ENCODE peak calls at places on chromosomes 4 and X, in ten cellular contexts. A is K562, N is stomach, J is H1, Q is HCT116, U is breast epithelium, X is vagina, B is esophagus muscularis mucosa, M is suprapubic skin, E is upper lobe of left lung. L is an unnamed sample.

GRCh38 chrX:9466115-9466495 is 1.2 kb downstream of the TBL1X start:
- DNase-seq in A (no peak), N (peak), J (peak), Q (no peak), U (no peak), X (no peak), B (no peak), M (peak), E (peak), L (peak)

GRCh38 chr4:152936446-152937279 is 540 bp downstream of the FHDC1 start:
- DNase-seq in A (peak), N (peak), J (peak), Q (no peak), U (peak), X (no peak), B (no peak), M (no peak), E (no peak), L (peak)

GRCh38 chrX:150897371-150898319 is 823 bp downstream of the CD99L2 start:
- DNase-seq in A (no peak), N (peak), J (peak), Q (no peak), U (no peak), X (no peak), B (no peak), M (no peak), E (peak), L (no peak)

GRCh38 chr4:167232805-167233522 is 1.3 kb downstream of the SPOCK3 start:
- DNase-seq in A (no peak), N (no peak), J (peak), Q (no peak), U (no peak), X (no peak), B (no peak), M (no peak), E (no peak), L (no peak)

GRCh38 chrX:49842603-49843002 is 13.5 kb downstream of the PAGE4 start:
- DNase-seq in A (peak), N (no peak), J (no peak), Q (no peak), U (no peak), X (no peak), B (no peak), M (no peak), E (no peak), L (no peak)

GRCh38 chr4:57499786-57500185 is 389.6 kb upstream of the IGFBP7 start:
- DNase-seq in A (no peak), N (no peak), J (no peak), Q (no peak), U (no peak), X (no peak), B (no peak), M (no peak), E (no peak), L (no peak)

GRCh38 chr4:112552668-112553067 is 36.7 kb upstream of the NEUROG2 start:
- DNase-seq in A (no peak), N (no peak), J (no peak), Q (peak), U (no peak), X (no peak), B (no peak), M (no peak), E (no peak), L (no peak)

GRCh38 chr4:159027535-159027934 is 75.3 kb upstream of the RAPGEF2 start:
- DNase-seq in A (no peak), N (no peak), J (no peak), Q (no peak), U (no peak), X (no peak), B (no peak), M (no peak), E (no peak), L (no peak)

GRCh38 chr4:15003891-15004700 is 1.8 kb downstream of the CPEB2 start:
- DNase-seq in A (peak), N (peak), J (peak), Q (no peak), U (no peak), X (no peak), B (no peak), M (peak), E (peak), L (peak)

GRCh38 chr4:146643812-146644401 is 5.2 kb downstream of the POU4F2 start:
- DNase-seq in A (no peak), N (no peak), J (no peak), Q (no peak), U (no peak), X (no peak), B (no peak), M (no peak), E (no peak), L (no peak)

GRCh38 chr4:184177271-184177670 is 40.4 kb downstream of the ENPP6 start:
- DNase-seq in A (no peak), N (no peak), J (no peak), Q (no peak), U (no peak), X (no peak), B (no peak), M (no peak), E (no peak), L (no peak)

GRCh38 chrX:67558267-67558666 is 14.4 kb downstream of the AR start:
- DNase-seq in A (no peak), N (no peak), J (no peak), Q (no peak), U (no peak), X (no peak), B (no peak), M (no peak), E (no peak), L (no peak)

GRCh38 chr4:164481306-164482091 is 272.4 kb upstream of the SMIM31 start:
- DNase-seq in A (no peak), N (no peak), J (no peak), Q (no peak), U (no peak), X (no peak), B (no peak), M (no peak), E (no peak), L (no peak)

GRCh38 chrX:140710710-140711109 is 1.2 kb downstream of the LINC00632 start:
- DNase-seq in A (no peak), N (no peak), J (no peak), Q (no peak), U (no peak), X (no peak), B (no peak), M (no peak), E (no peak), L (no peak)

GRCh38 chr4:96126227-96126626 is 286.3 kb downstream of the PDHA2 start:
- DNase-seq in A (no peak), N (no peak), J (no peak), Q (no peak), U (no peak), X (no peak), B (no peak), M (no peak), E (no peak), L (peak)

GRCh38 chr4:14168919-14169318 is 541.4 kb upstream of the BOD1L1 start:
- DNase-seq in A (no peak), N (peak), J (no peak), Q (no peak), U (no peak), X (no peak), B (no peak), M (no peak), E (peak), L (no peak)

GRCh38 chr4:166003811-166004210 is 130.8 kb downstream of the TLL1 start:
- DNase-seq in A (no peak), N (no peak), J (no peak), Q (no peak), U (no peak), X (no peak), B (no peak), M (no peak), E (no peak), L (no peak)

GRCh38 chrX:120740072-120740471 is 110.2 kb upstream of the C1GALT1C1 start:
- DNase-seq in A (no peak), N (no peak), J (no peak), Q (no peak), U (no peak), X (no peak), B (no peak), M (no peak), E (no peak), L (no peak)

GRCh38 chr4:86816463-86817107 is 32.6 kb downstream of the SLC10A6 start:
- DNase-seq in A (no peak), N (no peak), J (no peak), Q (no peak), U (no peak), X (no peak), B (no peak), M (peak), E (no peak), L (no peak)

GRCh38 chr4:124199755-124200154 is 512.8 kb downstream of the ANKRD50 start:
- DNase-seq in A (no peak), N (no peak), J (no peak), Q (no peak), U (no peak), X (no peak), B (no peak), M (no peak), E (no peak), L (no peak)

GRCh38 chrX:41449615-41450014 is 2.5 kb downstream of the NYX start:
- DNase-seq in A (no peak), N (no peak), J (no peak), Q (no peak), U (no peak), X (no peak), B (no peak), M (no peak), E (no peak), L (no peak)

GRCh38 chr4:140833280-140833679 is 77.1 kb upstream of the TBC1D9 start:
- DNase-seq in A (no peak), N (no peak), J (no peak), Q (no peak), U (no peak), X (no peak), B (no peak), M (no peak), E (peak), L (no peak)

GRCh38 chr4:23770011-23770410 is 119.8 kb downstream of the PPARGC1A start:
- DNase-seq in A (no peak), N (no peak), J (no peak), Q (no peak), U (no peak), X (no peak), B (no peak), M (no peak), E (no peak), L (no peak)

GRCh38 chr4:7007944-7008343 is 35.2 kb upstream of the TADA2B start:
- DNase-seq in A (peak), N (no peak), J (no peak), Q (no peak), U (no peak), X (no peak), B (no peak), M (no peak), E (no peak), L (no peak)

GRCh38 chr4:75511841-75512240 is 2.4 kb downstream of the RCHY1 start:
- DNase-seq in A (no peak), N (no peak), J (no peak), Q (no peak), U (no peak), X (no peak), B (no peak), M (no peak), E (no peak), L (no peak)

GRCh38 chr4:169185133-169185956 is 85.4 kb downstream of the SH3RF1 start:
- DNase-seq in A (no peak), N (no peak), J (no peak), Q (no peak), U (no peak), X (no peak), B (no peak), M (no peak), E (peak), L (no peak)

GRCh38 chr4:42341518-42342026 is 55.7 kb upstream of the SHISA3 start:
- DNase-seq in A (no peak), N (no peak), J (no peak), Q (no peak), U (no peak), X (no peak), B (no peak), M (no peak), E (no peak), L (no peak)

GRCh38 chr4:23856630-23857029 is 33.2 kb downstream of the PPARGC1A start:
- DNase-seq in A (no peak), N (peak), J (no peak), Q (no peak), U (no peak), X (no peak), B (no peak), M (no peak), E (peak), L (no peak)

DNA sequence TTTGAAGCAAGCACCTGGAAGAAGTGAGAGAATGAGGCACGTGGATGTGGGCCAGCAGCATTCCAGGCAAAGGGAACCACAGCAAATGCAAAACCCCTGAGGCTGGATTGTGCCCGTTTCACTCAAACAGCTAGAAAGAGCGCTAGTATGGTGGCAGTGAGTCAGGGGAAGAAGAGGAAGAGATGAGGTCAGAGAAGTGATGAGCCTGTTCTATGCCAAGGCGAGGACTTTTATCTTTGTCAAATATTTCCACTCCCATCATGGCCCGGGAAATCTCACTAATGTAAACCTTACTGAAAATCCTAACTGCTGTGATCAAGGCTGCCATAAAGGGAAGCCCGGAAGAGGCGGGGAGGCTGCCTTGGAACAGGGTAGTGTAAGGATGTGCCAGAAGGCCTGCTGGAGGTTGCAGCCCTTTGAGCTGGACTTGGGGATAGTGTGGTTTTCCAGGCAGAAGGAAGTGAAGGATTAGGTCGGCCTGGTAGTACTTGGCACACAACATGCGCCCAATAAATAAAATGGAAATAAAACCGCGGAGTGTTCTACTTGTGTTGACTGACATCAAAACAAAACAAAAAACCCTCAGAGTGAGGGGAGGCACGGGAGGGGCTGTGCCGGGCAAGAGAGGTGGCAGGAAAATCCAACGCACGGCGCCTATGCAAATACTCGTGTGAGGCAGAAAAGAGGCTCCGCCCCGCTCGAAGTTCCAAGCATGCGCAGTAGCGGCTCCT is 1.2 kb upstream of the CDK16 start:
- DNase-seq in A (no peak), N (no peak), J (no peak), Q (no peak), U (peak), X (peak), B (no peak), M (peak), E (peak), L (no peak)
- TF ChIP-seq POLR2A in A (no peak), N (no peak), J (no peak), Q (no peak), U (no peak), X (peak), B (no peak), M (peak), E (no peak), L (no peak)

GRCh38 chr4:176259330-176260090 is 9.5 kb downstream of the ASB5 start:
- DNase-seq in A (no peak), N (no peak), J (no peak), Q (no peak), U (no peak), X (no peak), B (no peak), M (no peak), E (no peak), L (no peak)
- TF ChIP-seq POLR2AphosphoS5 in A (no peak), N (no peak), J (no peak), Q (no peak), U (no peak), X (no peak), B (no peak), M (no peak), E (no peak), L (no peak)

GRCh38 chr4:173281420-173282333 is 52.5 kb downstream of the HMGB2 start:
- DNase-seq in A (no peak), N (no peak), J (no peak), Q (no peak), U (no peak), X (no peak), B (no peak), M (no peak), E (no peak), L (no peak)
- TF ChIP-seq POLR2A in A (no peak), N (no peak), J (no peak), Q (no peak), U (no peak), X (no peak), B (no peak), M (no peak), E (no peak), L (no peak)

DNA sequence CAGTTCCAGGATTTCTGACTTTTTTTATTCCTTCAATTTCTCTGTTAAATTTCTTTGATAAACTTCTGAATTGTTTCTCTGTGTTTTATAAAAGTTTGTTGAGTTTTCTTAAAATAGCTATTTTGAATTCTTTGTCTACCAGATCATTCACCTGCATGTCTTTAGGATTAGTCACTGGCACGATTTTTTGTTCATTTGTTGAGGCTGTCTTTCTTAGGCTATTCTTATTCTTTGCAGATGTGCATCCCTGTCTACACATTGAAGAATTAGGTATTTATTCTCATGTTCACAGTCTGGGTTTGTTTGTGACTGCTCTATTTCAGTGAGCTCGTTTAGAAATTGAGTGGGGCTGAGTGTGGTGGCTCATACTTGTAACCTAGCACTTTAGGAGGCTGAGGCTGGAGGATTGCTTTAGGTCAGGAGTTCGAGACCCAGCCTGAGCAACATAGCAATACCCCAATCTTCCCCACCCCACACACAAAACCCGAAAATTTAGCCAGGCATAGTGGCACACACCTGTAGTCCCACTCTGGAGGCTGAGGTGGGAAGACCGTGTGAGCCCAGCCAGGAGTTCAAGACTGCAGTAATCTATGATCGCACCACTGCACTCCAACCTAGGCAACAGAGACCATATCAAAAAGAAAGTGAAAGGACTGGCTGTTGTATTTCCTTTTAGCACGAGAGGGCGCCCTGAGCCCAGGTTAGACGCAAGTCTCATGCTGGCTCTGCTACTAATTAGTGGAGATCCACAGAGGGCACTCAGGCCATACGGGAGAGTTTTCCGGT is 42.0 kb downstream of the F8 start:
- DNase-seq in A (peak), N (peak), J (peak), Q (peak), U (peak), X (no peak), B (no peak), M (peak), E (peak), L (peak)
- TF ChIP-seq POLR2AphosphoS5 in A (no peak), N (peak), J (no peak), Q (no peak), U (no peak), X (no peak), B (peak), M (no peak), E (no peak), L (no peak)

GRCh38 chr4:25911356-25911755 is 2.7 kb upstream of the SMIM20 start:
- DNase-seq in A (no peak), N (no peak), J (no peak), Q (no peak), U (no peak), X (no peak), B (no peak), M (no peak), E (no peak), L (no peak)

GRCh38 chr4:25914670-25915358 is 794 bp downstream of the SMIM20 start:
- DNase-seq in A (no peak), N (no peak), J (no peak), Q (no peak), U (no peak), X (no peak), B (no peak), M (no peak), E (no peak), L (no peak)

GRCh38 chr4:25913056-25913850 is 767 bp upstream of the SMIM20 start:
- DNase-seq in A (no peak), N (peak), J (no peak), Q (no peak), U (no peak), X (no peak), B (no peak), M (peak), E (peak), L (peak)

GRCh38 chr4:25915359-25915716 is 1.3 kb downstream of the SMIM20 start:
- DNase-seq in A (peak), N (no peak), J (no peak), Q (no peak), U (no peak), X (no peak), B (no peak), M (no peak), E (no peak), L (no peak)

DNA sequence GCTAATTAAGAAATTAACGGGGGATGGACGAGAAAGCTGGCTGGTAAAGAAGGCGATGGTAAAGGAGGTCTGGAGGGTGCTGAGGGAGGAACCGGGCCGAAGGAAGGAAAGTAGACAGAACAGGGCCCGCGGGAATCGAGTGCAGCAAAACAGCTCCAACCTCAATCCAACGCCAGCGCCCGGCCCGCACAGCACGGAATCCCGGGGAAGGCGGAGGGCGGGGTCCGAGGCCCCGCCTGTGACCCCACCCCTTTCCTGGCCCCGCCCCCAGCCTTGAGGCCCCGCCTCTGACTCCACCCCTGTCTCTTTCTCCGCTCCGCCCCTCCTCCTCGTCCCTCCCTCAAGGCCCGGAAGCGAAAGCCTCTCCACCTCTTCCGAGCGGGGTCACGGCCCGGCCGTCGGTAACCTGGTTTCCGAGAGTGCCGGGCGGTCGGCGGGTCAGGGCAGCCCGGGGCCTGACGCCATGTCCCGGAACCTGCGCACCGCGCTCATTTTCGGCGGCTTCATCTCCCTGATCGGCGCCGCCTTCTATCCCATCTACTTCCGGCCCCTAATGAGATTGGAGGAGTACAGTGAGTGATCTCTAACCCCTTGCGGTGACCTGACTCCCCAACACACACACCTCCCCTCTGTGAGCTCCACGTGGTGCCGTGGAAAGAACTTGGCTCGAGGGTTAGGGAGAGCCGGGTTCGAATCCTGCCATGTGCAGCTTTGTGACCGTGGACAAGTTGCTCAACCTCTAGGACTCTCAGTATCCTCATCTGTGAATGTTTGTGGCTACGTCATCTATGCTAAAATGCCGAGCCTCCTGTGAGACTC is at the start of gene SMIM20:
- DNase-seq in A (peak), N (peak), J (peak), Q (peak), U (peak), X (peak), B (peak), M (peak), E (peak), L (peak)
- TF ChIP-seq POLR2A in A (peak), N (no peak), J (peak), Q (peak), U (peak), X (peak), B (no peak), M (peak), E (peak), L (peak)